ENCODE peak calls at places on chromosomes 6 and 20, in seven cellular contexts. J is endothelial cell of umbilical vein, V is cardiac muscle cell, B is choroid plexus epithelial cell, H is lung, P is cardiac fibroblast, M is astrocyte of the spinal cord. Q is an unnamed sample.

GRCh38 chr20:41038149-41038877 is 9.7 kb downstream of the TOP1 start:
- DNase-seq in H (no peak), M (no peak), B (no peak), J (no peak), V (no peak), P (no peak), Q (no peak)

GRCh38 chr6:139367810-139368321 is 6.6 kb downstream of the CITED2 start:
- DNase-seq in J (peak; percentile 24), M (peak; percentile 25), V (peak; percentile 43), B (peak; percentile 58), P (peak; percentile 27), H (no peak), Q (peak; percentile 91)

GRCh38 chr20:33411136-33411690 is 9.9 kb upstream of the CDK5RAP1 start:
- DNase-seq in B (no peak), J (no peak), P (no peak), H (no peak), M (no peak), V (no peak), Q (no peak)

GRCh38 chr20:4681971-4682370 is 39.7 kb upstream of the PRND start:
- DNase-seq in J (no peak), B (peak; percentile 28), P (peak; percentile 60), M (no peak), H (no peak), V (peak; percentile 71), Q (no peak)

GRCh38 chr6:41591859-41592502 is 45.8 kb downstream of the FOXP4 start:
- DNase-seq in M (peak; percentile 66), V (peak; percentile 67), B (peak; percentile 70), P (peak; percentile 69), J (peak; percentile 73), H (peak; percentile 78), Q (no peak)

GRCh38 chr6:169859978-169860703 is 108.7 kb downstream of the ERMARD start:
- DNase-seq in H (no peak), P (no peak), V (no peak), J (no peak), M (no peak), B (no peak), Q (no peak)

GRCh38 chr20:3894796-3895195 is 5.6 kb downstream of the PANK2 start:
- DNase-seq in M (no peak), P (no peak), B (no peak), H (no peak), J (no peak), V (no peak), Q (no peak)

GRCh38 chr6:169051371-169051770 is 202.3 kb downstream of the THBS2 start:
- DNase-seq in P (no peak), M (no peak), V (no peak), H (no peak), B (no peak), J (no peak), Q (no peak)

GRCh38 chr6:110664933-110665332 is 150.3 kb downstream of the CDK19 start:
- DNase-seq in M (no peak), H (no peak), V (no peak), P (peak; percentile 22), J (no peak), B (no peak), Q (no peak)

GRCh38 chr6:143501851-143502250 is 9.7 kb downstream of the FUCA2 start:
- DNase-seq in J (no peak), B (no peak), V (no peak), P (no peak), H (no peak), M (no peak), Q (no peak)

GRCh38 chr6:150024646-150025155 is 631 bp downstream of the RAET1L start:
- DNase-seq in V (no peak), J (no peak), P (no peak), H (no peak), M (no peak), B (no peak), Q (no peak)

GRCh38 chr6:113876654-113877053 is 19.5 kb downstream of the MARCKS start:
- DNase-seq in M (no peak), J (no peak), V (no peak), P (no peak), B (no peak), H (no peak), Q (no peak)

GRCh38 chr20:22333885-22334545 is 250.4 kb downstream of the FOXA2 start:
- DNase-seq in M (peak; percentile 49), P (peak; percentile 74), H (peak; percentile 54), V (peak; percentile 70), B (peak; percentile 82), J (peak; percentile 62), Q (peak; percentile 14)

GRCh38 chr6:154302111-154302752 is 54.4 kb downstream of the IPCEF1 start:
- DNase-seq in V (peak; percentile 70), B (peak; percentile 83), M (peak; percentile 90), H (peak; percentile 35), P (peak; percentile 53), J (no peak), Q (peak; percentile 50)

GRCh38 chr20:44714701-44715494 is at the start of gene CCN5:
- DNase-seq in J (peak; percentile 68), B (peak; percentile 88), V (peak; percentile 91), H (peak; percentile 86), M (peak; percentile 84), P (peak; percentile 81), Q (peak; percentile 80)

GRCh38 chr6:105711216-105711615 is 308.3 kb upstream of the PREP start:
- DNase-seq in B (no peak), M (no peak), V (no peak), J (no peak), H (no peak), P (peak; percentile 65), Q (no peak)

GRCh38 chr20:5741089-5741488 is 9.1 kb upstream of the SHLD1 start:
- DNase-seq in M (no peak), V (peak; percentile 33), P (no peak), H (no peak), J (no peak), B (no peak), Q (no peak)

GRCh38 chr6:104956663-104957294 is at the start of gene LIN28B:
- DNase-seq in M (no peak), V (no peak), J (no peak), P (no peak), B (no peak), H (no peak), Q (no peak)

GRCh38 chr20:44475694-44476560 is at the start of gene TTPAL:
- DNase-seq in H (peak; percentile 90), J (peak; percentile 83), M (peak; percentile 78), V (peak; percentile 89), B (peak; percentile 84), P (peak; percentile 81), Q (peak; percentile 51)

GRCh38 chr6:11161031-11161966 is 49.8 kb upstream of the ERVFRD-1 start:
- DNase-seq in V (no peak), H (no peak), M (peak; percentile 68), J (no peak), B (peak; percentile 20), P (peak; percentile 49), Q (no peak)

GRCh38 chr6:30813623-30814136 is 69.3 kb upstream of the IER3 start:
- DNase-seq in P (no peak), M (no peak), J (no peak), B (peak; percentile 26), H (no peak), V (no peak), Q (no peak)

GRCh38 chr6:160102956-160103824 is 18.4 kb upstream of the SLC22A1 start:
- DNase-seq in J (peak; percentile 40), B (peak; percentile 51), P (peak; percentile 62), V (peak; percentile 37), H (no peak), M (no peak), Q (no peak)

GRCh38 chr6:32046450-32047083 is 8.4 kb downstream of the CYP21A2 start:
- DNase-seq in V (peak; percentile 47), J (no peak), B (peak; percentile 39), H (no peak), P (peak; percentile 33), M (peak; percentile 21), Q (no peak)
- H3K4me3 ChIP-seq in V (no peak overlapping the region), J (no peak overlapping the region), B (no peak overlapping the region), H (no peak overlapping the region), P (no peak overlapping the region), M (no peak overlapping the region), Q (no peak overlapping the region)

GRCh38 chr20:32238483-32239425 is 31.1 kb downstream of the POFUT1 start:
- DNase-seq in P (peak; percentile 11), H (no peak), B (no peak), M (no peak), J (no peak), V (no peak), Q (no peak)

GRCh38 chr20:32237419-32237818 is 29.7 kb downstream of the POFUT1 start:
- DNase-seq in V (no peak), P (no peak), J (no peak), B (no peak), H (no peak), M (no peak), Q (no peak)

GRCh38 chr20:32241807-32242206 is 34.1 kb downstream of the POFUT1 start:
- DNase-seq in P (no peak), V (no peak), J (no peak), H (no peak), M (no peak), B (no peak), Q (no peak)

GRCh38 chr20:32236819-32237218 is 29.1 kb downstream of the POFUT1 start:
- DNase-seq in P (no peak), J (no peak), V (no peak), M (no peak), B (no peak), H (no peak), Q (no peak)

GRCh38 chr20:32240220-32240619 is 32.5 kb downstream of the POFUT1 start:
- DNase-seq in P (no peak), J (no peak), H (no peak), B (no peak), M (no peak), V (no peak), Q (no peak)
- TF ChIP-seq CTCF in P (no peak), J (no peak), H (no peak), B (peak; percentile 16), M (no peak), V (no peak), Q (peak; percentile 26)

GRCh38 chr6:13700232-13700631 is 11.4 kb downstream of the RANBP9 start:
- DNase-seq in B (no peak), V (no peak), P (no peak), H (no peak), M (no peak), J (no peak), Q (no peak)
- H3K4me3 ChIP-seq in B (no peak overlapping the region), V (no peak overlapping the region), P (no peak overlapping the region), H (no peak overlapping the region), M (no peak overlapping the region), J (no peak overlapping the region), Q (no peak overlapping the region)

GRCh38 chr6:125952764-125953501 is 3.6 kb upstream of the HINT3 start:
- DNase-seq in H (no peak), M (no peak), P (peak; percentile 47), B (peak; percentile 50), V (no peak), J (peak; percentile 59), Q (no peak)

GRCh38 chr6:125951323-125951722 is 5.2 kb upstream of the HINT3 start:
- DNase-seq in J (no peak), M (no peak), P (no peak), B (no peak), V (no peak), H (no peak), Q (no peak)

GRCh38 chr6:125950293-125950692 is 6.3 kb upstream of the HINT3 start:
- DNase-seq in H (no peak), M (no peak), P (peak; percentile 78), V (peak; percentile 67), J (no peak), B (peak; percentile 71), Q (no peak)

GRCh38 chr6:125954735-125955410 is 1.7 kb upstream of the HINT3 start:
- DNase-seq in P (no peak), B (no peak), J (no peak), V (no peak), M (no peak), H (no peak), Q (no peak)

GRCh38 chr6:125953502-125953875 is 3.1 kb upstream of the HINT3 start:
- DNase-seq in J (no peak), V (no peak), H (no peak), M (no peak), P (no peak), B (no peak), Q (no peak)
- TF ChIP-seq CTCF in J (no peak), V (no peak), H (no peak), M (peak; percentile 15), P (peak; percentile 11), B (peak; percentile 45), Q (peak; percentile 30)